ENCODE peak calls at places on chromosomes 3 and 15, in six cellular contexts. P is tibial artery, X is fibroblast of lung, U is GM23338, V is ovary, W is heart left ventricle. D is an unnamed sample. For H3K4me1, the result is how much of the 10 kb centered on the place peaks cover.

GRCh38 chr15:67168694-67169093 is 85.8 kb downstream of the AAGAB start:
- DNase-seq in V (peak), U (no peak), P (peak), X (no peak), W (no peak), D (no peak)

GRCh38 chr3:128081846-128082245 is 29.6 kb downstream of the SEC61A1 start:
- DNase-seq in P (no peak), U (no peak), W (no peak), V (no peak), X (peak), D (no peak)

GRCh38 chr3:102441832-102442231 is 7.0 kb downstream of the ZPLD1 start:
- DNase-seq in U (peak), P (no peak), X (peak), W (no peak), V (no peak), D (no peak)

GRCh38 chr3:183116051-183116614 is 16.8 kb upstream of the MCCC1 start:
- DNase-seq in X (no peak), W (no peak), V (no peak), U (peak), P (no peak), D (peak)

GRCh38 chr3:34924961-34925360 is 714.4 kb upstream of the ARPP21 start:
- DNase-seq in W (no peak), V (no peak), P (no peak), X (no peak), U (no peak), D (no peak)

GRCh38 chr15:61169275-61169903 is 59.7 kb downstream of the RORA start:
- DNase-seq in V (no peak), P (no peak), U (peak), W (no peak), X (no peak), D (no peak)

GRCh38 chr3:14537590-14538450 is 2.3 kb downstream of the GRIP2 start:
- DNase-seq in W (peak), P (no peak), X (no peak), V (no peak), U (no peak), D (peak)

GRCh38 chr3:6935964-6936363 is 75.0 kb downstream of the GRM7 start:
- DNase-seq in U (no peak), V (no peak), X (no peak), P (no peak), W (no peak), D (no peak)

GRCh38 chr3:105938101-105938500 is 69.3 kb upstream of the CBLB start:
- DNase-seq in P (no peak), W (peak), U (peak), X (peak), V (no peak), D (no peak)

GRCh38 chr3:42871592-42872196 is 4.0 kb downstream of the CYP8B1 start:
- DNase-seq in P (no peak), X (peak), W (peak), V (no peak), U (no peak), D (peak)

GRCh38 chr3:57077630-57078365 is 17.3 kb downstream of the SPATA12 start:
- DNase-seq in W (no peak), U (no peak), V (no peak), P (no peak), X (no peak), D (no peak)

GRCh38 chr15:88998980-88999713 is 86.0 kb upstream of the MFGE8 start:
- DNase-seq in V (no peak), P (no peak), X (no peak), W (no peak), U (peak), D (peak)

GRCh38 chr3:194736277-194736895 is 50.7 kb downstream of the FAM43A start:
- DNase-seq in V (no peak), U (no peak), W (no peak), P (no peak), X (no peak), D (no peak)

GRCh38 chr3:100402150-100402706 is 889 bp downstream of the LNP1 start:
- DNase-seq in U (peak), P (no peak), V (no peak), X (peak), W (no peak), D (no peak)

GRCh38 chr3:130828931-130829574 is 64.8 kb upstream of the ATP2C1 start:
- DNase-seq in P (no peak), W (no peak), V (no peak), X (no peak), U (no peak), D (no peak)

GRCh38 chr3:130825762-130826297 is 68.1 kb upstream of the ATP2C1 start:
- DNase-seq in V (no peak), W (no peak), X (no peak), U (no peak), P (no peak), D (no peak)

GRCh38 chr3:130829575-130829947 is 64.3 kb upstream of the ATP2C1 start:
- DNase-seq in W (no peak), X (no peak), V (no peak), P (no peak), U (no peak), D (no peak)

GRCh38 chr3:130827486-130827885 is 66.4 kb upstream of the ATP2C1 start:
- DNase-seq in W (no peak), U (no peak), P (no peak), X (no peak), V (no peak), D (no peak)

GRCh38 chr3:130826516-130826915 is 67.4 kb upstream of the ATP2C1 start:
- DNase-seq in X (no peak), P (no peak), V (no peak), U (no peak), W (no peak), D (no peak)
- TF ChIP-seq CTCF in X (no peak), P (no peak), V (no peak), U (no peak), W (no peak), D (no peak)

GRCh38 chr3:122366379-122366749 is 16.7 kb downstream of the MIX23 start:
- DNase-seq in U (no peak), W (no peak), P (no peak), V (no peak), X (no peak), D (no peak)
- H3K4me1 ChIP-seq in U (under half), W (under half), P (under half), V (under half), X (under half), D (under half)

GRCh38 chr15:45611305-45611704 is 23.5 kb upstream of the SQOR start:
- DNase-seq in X (no peak), P (no peak), U (peak), V (no peak), W (no peak), D (no peak)
- TF ChIP-seq CTCF in X (peak), P (no peak), U (peak), V (no peak), W (peak), D (peak)

DNA sequence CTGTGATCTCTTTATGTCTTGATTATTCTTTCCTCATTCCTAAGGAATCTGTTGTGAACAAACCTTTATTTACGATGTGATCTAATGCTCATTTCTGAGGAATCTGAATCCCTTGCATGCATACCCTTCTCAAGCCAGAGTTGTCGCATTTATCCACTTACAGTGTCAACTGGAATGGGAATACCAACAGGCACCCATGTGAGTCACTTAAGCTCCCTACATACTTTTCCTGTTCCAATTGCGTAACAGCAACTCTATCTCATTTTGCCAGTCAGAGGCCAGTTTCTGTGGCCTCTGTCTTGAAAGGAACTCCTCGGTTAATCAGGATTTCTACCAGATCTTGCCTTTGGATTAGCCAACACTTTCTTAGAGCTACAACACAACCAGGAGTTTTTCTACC is 66.7 kb upstream of the BCHE start:
- DNase-seq in X (peak), V (no peak), P (no peak), U (no peak), W (no peak), D (no peak)
- H3K4me1 ChIP-seq in X (under half), V (under half), P (under half), U (under half), W (under half), D (under half)